ENCODE peak calls at places on chromosomes 4 and X, in seven cellular contexts. X is adrenal gland, U is cardiac muscle cell, Z is neural progenitor cell, C is thyroid gland, S is IMR-90, H is tibial artery. B is an unnamed sample.

GRCh38 chrX:84634201-84634782 is 132.0 kb upstream of the HDX start:
- DNase-seq in X (no peak), U (no peak), H (no peak), C (no peak), Z (peak), S (no peak), B (no peak)

GRCh38 chr4:153111426-153112070 is 92.7 kb upstream of the TRIM2 start:
- DNase-seq in H (no peak), C (no peak), S (no peak), U (no peak), Z (no peak), X (no peak), B (no peak)

GRCh38 chr4:95877636-95878035 is 37.7 kb downstream of the PDHA2 start:
- DNase-seq in C (no peak), S (no peak), U (no peak), H (no peak), X (no peak), Z (no peak), B (no peak)

GRCh38 chrX:102728646-102729045 is 8.1 kb downstream of the GPRASP3 start:
- DNase-seq in U (no peak), Z (no peak), H (no peak), X (no peak), S (no peak), C (no peak), B (no peak)

GRCh38 chrX:103687073-103687695 is 685 bp upstream of the MORF4L2 start:
- DNase-seq in H (peak), S (peak), C (peak), Z (peak), X (peak), U (peak), B (peak)

GRCh38 chr4:73867783-73868182 is 1.4 kb upstream of the CXCL1 start:
- DNase-seq in C (no peak), X (no peak), Z (no peak), H (no peak), U (no peak), S (no peak), B (no peak)

GRCh38 chr4:88217169-88217568 is 58.7 kb upstream of the ABCG2 start:
- DNase-seq in X (no peak), Z (no peak), C (no peak), U (no peak), H (no peak), S (no peak), B (no peak)

GRCh38 chr4:84499065-84499982 is at the start of gene NKX6-1:
- DNase-seq in C (peak), H (peak), U (peak), S (peak), X (peak), Z (peak), B (no peak)

GRCh38 chr4:67929447-67929846 is 33.8 kb downstream of the TMPRSS11A start:
- DNase-seq in C (no peak), H (no peak), X (no peak), Z (no peak), U (no peak), S (peak), B (no peak)

GRCh38 chr4:139921551-139922184 is 232.3 kb downstream of the MAML3 start:
- DNase-seq in H (no peak), X (no peak), C (peak), S (no peak), Z (peak), U (no peak), B (no peak)

GRCh38 chr4:74559853-74560252 is 114.9 kb downstream of the AREG start:
- DNase-seq in H (no peak), Z (no peak), X (no peak), C (no peak), U (no peak), S (no peak), B (no peak)

GRCh38 chr4:119010909-119011606 is 122.4 kb downstream of the SYNPO2 start:
- DNase-seq in Z (no peak), S (no peak), H (peak), C (no peak), X (no peak), U (no peak), B (peak)

GRCh38 chrX:130523460-130524394 is 121.9 kb downstream of the RBMX2 start:
- DNase-seq in H (peak), Z (peak), X (no peak), U (peak), C (peak), S (no peak), B (no peak)

GRCh38 chr4:124636793-124637192 is 75.7 kb downstream of the ANKRD50 start:
- DNase-seq in U (no peak), Z (peak), H (no peak), S (no peak), X (no peak), C (no peak), B (no peak)

GRCh38 chr4:114043116-114043515 is 63.7 kb upstream of the ARSJ start:
- DNase-seq in H (no peak), C (no peak), Z (no peak), X (no peak), U (no peak), S (peak), B (no peak)

GRCh38 chr4:56619160-56619559 is 61.9 kb downstream of the HOPX start:
- DNase-seq in C (no peak), H (no peak), U (peak), S (peak), X (no peak), Z (no peak), B (no peak)

GRCh38 chrX:15849555-15849954 is 5.1 kb downstream of the AP1S2 start:
- DNase-seq in C (no peak), X (no peak), S (no peak), U (peak), H (no peak), Z (peak), B (no peak)

GRCh38 chrX:47637546-47638195 is 7.9 kb upstream of the CFP start:
- DNase-seq in H (peak), X (peak), S (no peak), C (peak), Z (peak), U (peak), B (no peak)

GRCh38 chrX:19487520-19488200 is 27.6 kb downstream of the MAP3K15 start:
- DNase-seq in S (no peak), H (no peak), C (peak), U (no peak), X (no peak), Z (no peak), B (no peak)

GRCh38 chrX:13452283-13452682 is 117.1 kb upstream of the EGFL6 start:
- DNase-seq in C (no peak), Z (no peak), S (no peak), H (no peak), U (no peak), X (no peak), B (no peak)

GRCh38 chrX:45360571-45360970 is 159.9 kb upstream of the DIPK2B start:
- DNase-seq in S (no peak), C (no peak), H (no peak), Z (no peak), X (no peak), U (no peak), B (no peak)

GRCh38 chr4:88812976-88813375 is 115.3 kb upstream of the NAP1L5 start:
- DNase-seq in Z (no peak), C (no peak), S (no peak), H (no peak), X (no peak), U (no peak), B (no peak)

GRCh38 chr4:4386296-4386735 is 586 bp upstream of the NSG1 start:
- DNase-seq in Z (peak), C (no peak), H (no peak), X (no peak), U (peak), S (no peak), B (no peak)

GRCh38 chr4:142850478-142850877 is 4.4 kb upstream of the INPP4B start:
- DNase-seq in C (no peak), X (no peak), H (no peak), S (no peak), Z (peak), U (peak), B (no peak)

GRCh38 chr4:168484626-168485025 is 4.3 kb upstream of the DDX60L start:
- DNase-seq in S (peak), U (no peak), C (no peak), Z (no peak), X (no peak), H (no peak), B (no peak)

GRCh38 chrX:31483336-31483735 is 411.5 kb upstream of the FTHL17 start:
- DNase-seq in H (no peak), U (no peak), X (no peak), C (no peak), S (peak), Z (no peak), B (no peak)

GRCh38 chr4:48015216-48015615 is 1.3 kb downstream of the CNGA1 start:
- DNase-seq in S (no peak), C (no peak), H (no peak), U (no peak), X (no peak), Z (no peak), B (no peak)

GRCh38 chrX:53831662-53832635 is 145.4 kb upstream of the HUWE1 start:
- DNase-seq in H (no peak), X (peak), U (peak), Z (peak), C (peak), S (peak), B (no peak)

GRCh38 chr4:10526431-10527222 is 69.4 kb upstream of the ZNF518B start:
- DNase-seq in U (no peak), Z (no peak), H (no peak), X (no peak), S (no peak), C (no peak), B (no peak)

GRCh38 chr4:77044458-77045124 is 31.2 kb downstream of the CCNI start:
- DNase-seq in U (peak), C (no peak), X (no peak), Z (peak), H (no peak), S (peak), B (no peak)

GRCh38 chrX:131739823-131740222 is 195.9 kb downstream of the OR13H1 start:
- DNase-seq in Z (no peak), U (no peak), H (no peak), X (no peak), C (no peak), S (no peak), B (no peak)

GRCh38 chr4:13268713-13269112 is 215.4 kb downstream of the RAB28 start:
- DNase-seq in Z (no peak), C (no peak), H (no peak), X (no peak), S (no peak), U (no peak), B (no peak)

GRCh38 chr4:183348706-183349659 is 26.8 kb upstream of the CLDN24 start:
- DNase-seq in X (peak), Z (no peak), H (no peak), S (peak), U (no peak), C (no peak), B (no peak)

GRCh38 chrX:10516781-10517322 is 103.5 kb downstream of the MID1 start:
- DNase-seq in Z (no peak), S (no peak), X (no peak), H (no peak), U (no peak), C (no peak), B (no peak)

GRCh38 chrX:24693453-24694202 is at the start of gene POLA1:
- DNase-seq in H (peak), U (peak), S (peak), Z (peak), X (peak), C (peak), B (peak)
- TF ChIP-seq CTCF in H (no peak), U (peak), S (peak), Z (peak), X (no peak), C (no peak), B (no peak)

GRCh38 chr4:52076731-52077130 is 25.6 kb downstream of the SPATA18 start:
- DNase-seq in C (peak), X (no peak), H (no peak), Z (peak), U (peak), S (no peak), B (no peak)
- H3K4me3 ChIP-seq in C (no peak), X (no peak), H (no peak), Z (peak), U (peak), S (no peak), B (peak)

GRCh38 chrX:7582191-7582590 is 260.8 kb upstream of the VCX start:
- DNase-seq in S (no peak), H (no peak), Z (no peak), X (no peak), C (no peak), U (no peak), B (no peak)
- H3K27ac ChIP-seq in S (no peak), H (no peak), Z (no peak), X (no peak), C (no peak), U (no peak), B (no peak)

GRCh38 chr4:26859762-26860156 is 882 bp upstream of the STIM2 start:
- DNase-seq in X (no peak), H (no peak), S (no peak), C (peak), Z (no peak), U (no peak), B (no peak)

GRCh38 chr4:26856906-26857277 is 3.7 kb upstream of the STIM2 start:
- DNase-seq in X (no peak), S (no peak), H (no peak), C (no peak), Z (no peak), U (no peak), B (no peak)

GRCh38 chr4:26858947-26859401 is 1.7 kb upstream of the STIM2 start:
- DNase-seq in Z (no peak), X (no peak), U (no peak), H (no peak), C (no peak), S (peak), B (no peak)

GRCh38 chr4:26858035-26858918 is 2.4 kb upstream of the STIM2 start:
- DNase-seq in Z (no peak), H (no peak), X (no peak), S (no peak), C (no peak), U (no peak), B (no peak)

GRCh38 chr4:26857278-26858034 is 3.2 kb upstream of the STIM2 start:
- DNase-seq in U (peak), C (peak), H (peak), S (peak), Z (peak), X (peak), B (peak)
- TF ChIP-seq CTCF in U (no peak), C (no peak), H (peak), S (no peak), Z (peak), X (peak), B (no peak)

GRCh38 chr4:1653776-1654175 is 30.3 kb downstream of the FAM53A start:
- DNase-seq in S (no peak), U (no peak), X (no peak), C (no peak), Z (no peak), H (no peak), B (no peak)
- H3K4me3 ChIP-seq in S (no peak), U (no peak), X (no peak), C (no peak), Z (no peak), H (no peak), B (no peak)

DNA sequence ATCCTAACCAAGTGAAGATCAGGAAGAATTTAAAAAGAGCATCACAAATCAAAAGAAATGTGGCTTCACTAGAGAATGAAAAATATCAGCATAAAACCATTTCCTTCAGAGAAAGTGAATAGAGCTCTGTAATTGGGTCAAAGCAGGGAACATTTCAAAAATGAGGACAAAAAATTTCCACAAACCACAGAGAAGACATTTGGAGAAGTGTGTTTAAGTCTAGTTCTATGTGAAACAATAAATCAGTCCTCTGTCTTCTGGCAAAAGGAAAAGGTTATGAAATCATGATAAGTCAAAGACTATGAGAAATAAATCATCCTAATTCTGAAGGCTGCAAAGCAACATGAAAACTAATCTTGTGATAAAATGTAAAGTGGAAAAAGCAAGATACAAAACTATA is 27.9 kb downstream of the SMPX start:
- DNase-seq in U (no peak), H (no peak), C (no peak), S (no peak), Z (no peak), X (no peak), B (no peak)
- H3K27ac ChIP-seq in U (peak), H (no peak), C (no peak), S (no peak), Z (no peak), X (no peak), B (no peak)

DNA sequence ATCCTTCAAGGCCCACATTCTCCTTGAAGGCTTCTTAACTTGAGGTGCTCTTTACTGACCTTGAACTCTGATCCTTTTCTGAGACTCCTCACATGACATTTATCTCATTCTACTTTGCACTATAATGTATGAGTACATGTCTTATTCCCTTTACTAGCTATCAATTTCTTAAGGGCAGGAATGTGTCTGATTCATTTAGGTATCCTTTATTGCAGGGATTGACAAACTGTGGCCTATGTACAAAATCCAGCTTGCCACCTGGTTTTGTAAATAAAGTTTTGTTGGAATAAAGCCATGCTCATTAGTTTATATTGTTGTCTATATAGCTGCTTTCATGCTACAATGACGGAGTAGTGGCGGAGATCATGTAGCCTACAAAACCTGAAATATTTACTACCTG is 36.7 kb downstream of the SLC4A4 start:
- DNase-seq in U (no peak), C (no peak), X (no peak), Z (no peak), S (no peak), H (no peak), B (no peak)
- TF ChIP-seq CTCF in U (no peak), C (no peak), X (no peak), Z (no peak), S (no peak), H (no peak), B (no peak)

B was measured in coronary artery.